ENCODE peak calls at places on chromosomes 11 and 22, in five cellular contexts. P is H1, J is trophoblast cell, L is H9, U is neuronal stem cell. T is an unnamed sample.

GRCh38 chr11:26087095-26087935 is 244.6 kb upstream of the ANO3 start:
- DNase-seq in U (no peak), L (no peak), J (no peak), P (no peak), T (no peak)

GRCh38 chr11:103618532-103618931 is 417.9 kb upstream of the DDI1 start:
- DNase-seq in L (no peak), U (no peak), J (no peak), P (no peak), T (peak; percentile 47)

GRCh38 chr11:66546368-66546965 is at the start of gene ACTN3:
- DNase-seq in L (peak; percentile 88), P (peak; percentile 59), J (peak; percentile 4), U (peak; percentile 66), T (no peak)

GRCh38 chr11:134481135-134481534 is 69.1 kb upstream of the B3GAT1 start:
- DNase-seq in P (no peak), J (no peak), L (peak; percentile 15), U (no peak), T (no peak)

GRCh38 chr22:36439481-36440271 is 41.8 kb downstream of the TXN2 start:
- DNase-seq in L (no peak), U (no peak), J (peak; percentile 92), P (no peak), T (peak; percentile 98)

GRCh38 chr22:19516378-19517170 is 7.6 kb downstream of the CLDN5 start:
- DNase-seq in J (no peak), P (no peak), L (no peak), U (no peak), T (no peak)

GRCh38 chr11:4019891-4020290 is 74.7 kb upstream of the RRM1 start:
- DNase-seq in P (no peak), J (peak; percentile 72), U (no peak), L (no peak), T (peak; percentile 53)

GRCh38 chr11:28860898-28861297 is 752.7 kb downstream of the METTL15 start:
- DNase-seq in P (no peak), J (no peak), L (no peak), U (no peak), T (peak; percentile 74)

GRCh38 chr11:72298931-72299330 is 55.0 kb upstream of the PHOX2A start:
- DNase-seq in U (no peak), P (no peak), L (no peak), J (no peak), T (no peak)

GRCh38 chr11:61966673-61967176 is 709 bp downstream of the FTH1 start:
- DNase-seq in P (no peak), U (no peak), J (peak; percentile 27), L (no peak), T (peak; percentile 58)

GRCh38 chr11:36088234-36088975 is 144.5 kb downstream of the LDLRAD3 start:
- DNase-seq in L (no peak), U (no peak), J (no peak), P (no peak), T (peak; percentile 37)

GRCh38 chr11:64376071-64376470 is 17.1 kb downstream of the RPS6KA4 start:
- DNase-seq in U (no peak), J (peak; percentile 84), L (no peak), P (no peak), T (no peak)

GRCh38 chr11:3146612-3147256 is 18.4 kb downstream of the OSBPL5 start:
- DNase-seq in J (no peak), L (no peak), P (no peak), U (no peak), T (peak; percentile 88)

GRCh38 chr11:45336136-45336535 is 50.0 kb upstream of the SYT13 start:
- DNase-seq in P (no peak), L (no peak), J (no peak), U (no peak), T (no peak)

GRCh38 chr11:5421811-5422210 is at the start of gene OR51Q1:
- DNase-seq in J (no peak), L (no peak), U (no peak), P (no peak), T (no peak)

GRCh38 chr11:8250446-8250845 is 13.2 kb downstream of the LMO1 start:
- DNase-seq in J (no peak), L (peak; percentile 19), P (no peak), U (no peak), T (no peak)

GRCh38 chr11:119373059-119373875 is 8.2 kb downstream of the USP2 start:
- DNase-seq in J (no peak), U (no peak), P (no peak), L (no peak), T (no peak)

GRCh38 chr11:44622721-44623258 is 57.3 kb downstream of the CD82 start:
- DNase-seq in P (no peak), J (no peak), U (no peak), L (peak; percentile 14), T (no peak)

GRCh38 chr11:107591098-107591445 is at the start of gene ELMOD1:
- DNase-seq in P (no peak), J (peak; percentile 39), U (peak; percentile 61), L (peak; percentile 63), T (peak; percentile 62)

GRCh38 chr22:31530816-31531180 is 34.5 kb downstream of the SFI1 start:
- DNase-seq in J (no peak), U (no peak), L (no peak), P (no peak), T (peak; percentile 23)

GRCh38 chr11:116601734-116602636 is 170.8 kb downstream of the BUD13 start:
- DNase-seq in J (no peak), L (peak; percentile 24), P (no peak), U (no peak), T (peak; percentile 0)

GRCh38 chr11:98090861-98091575 is 929.7 kb upstream of the CNTN5 start:
- DNase-seq in J (no peak), P (no peak), L (no peak), U (no peak), T (peak; percentile 3)

GRCh38 chr11:118052581-118053206 is 24.2 kb upstream of the TMPRSS4 start:
- DNase-seq in U (no peak), L (no peak), J (no peak), P (no peak), T (no peak)

GRCh38 chr11:131422491-131422890 is 52.1 kb downstream of the NTM start:
- DNase-seq in J (peak; percentile 69), L (no peak), P (no peak), U (no peak), T (no peak)

GRCh38 chr11:2759228-2760195 is 59.7 kb upstream of the KCNQ1OT1 start:
- DNase-seq in U (no peak), J (no peak), P (no peak), L (no peak), T (no peak)

GRCh38 chr11:71309611-71310010 is 57.2 kb upstream of the SHANK2 start:
- DNase-seq in P (no peak), U (no peak), L (peak; percentile 12), J (no peak), T (no peak)

GRCh38 chr11:833114-833791 is 501 bp downstream of the CD151 start:
- DNase-seq in J (no peak), L (no peak), P (no peak), U (no peak), T (peak; percentile 65)

GRCh38 chr11:69925366-69926196 is 106.4 kb upstream of the FGF3 start:
- DNase-seq in J (no peak), P (no peak), U (no peak), L (no peak), T (peak; percentile 65)

GRCh38 chr11:134014502-134014901 is 54.4 kb upstream of the JAM3 start:
- DNase-seq in J (no peak), U (no peak), L (peak; percentile 68), P (no peak), T (peak; percentile 22)

GRCh38 chr11:35838071-35838470 is 105.8 kb upstream of the LDLRAD3 start:
- DNase-seq in U (no peak), L (no peak), J (peak; percentile 15), P (no peak), T (no peak)

GRCh38 chr11:29272019-29272654 is 744.7 kb downstream of the KCNA4 start:
- DNase-seq in L (no peak), P (no peak), J (no peak), U (no peak), T (peak; percentile 58)

GRCh38 chr22:49925525-49926128 is 7.2 kb downstream of the CRELD2 start:
- DNase-seq in U (no peak), J (no peak), L (no peak), P (no peak), T (no peak)

GRCh38 chr11:2752204-2752772 is 52.5 kb upstream of the KCNQ1OT1 start:
- DNase-seq in L (no peak), J (peak; percentile 99), U (no peak), P (no peak), T (peak; percentile 18)

DNA sequence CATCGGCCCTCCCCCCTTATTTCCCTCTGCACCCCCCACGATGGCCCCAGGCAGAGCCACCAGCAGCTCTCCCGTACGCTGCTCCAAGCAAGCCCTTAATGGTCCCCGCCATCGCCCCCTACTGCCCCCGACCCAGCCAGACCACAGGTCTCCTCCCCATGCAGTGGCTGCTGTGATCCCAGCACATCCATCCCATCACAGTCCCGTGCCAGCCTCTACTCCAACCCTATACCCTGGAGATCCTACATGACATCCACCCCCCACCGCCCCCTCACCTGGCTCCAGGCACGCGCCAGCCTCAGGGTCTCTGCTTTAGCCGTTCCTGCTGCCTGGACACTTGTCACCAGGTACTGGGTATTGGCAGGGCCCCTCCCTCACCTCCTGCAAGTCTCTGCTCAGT is 85.8 kb upstream of the RTL6 start:
- DNase-seq in P (no peak), J (no peak), U (no peak), L (peak; percentile 51), T (no peak)
- H2BK12ac ChIP-seq in P (no peak overlapping the region), J (no peak overlapping the region), U (no peak overlapping the region), L (no peak overlapping the region), T (no peak overlapping the region)

DNA sequence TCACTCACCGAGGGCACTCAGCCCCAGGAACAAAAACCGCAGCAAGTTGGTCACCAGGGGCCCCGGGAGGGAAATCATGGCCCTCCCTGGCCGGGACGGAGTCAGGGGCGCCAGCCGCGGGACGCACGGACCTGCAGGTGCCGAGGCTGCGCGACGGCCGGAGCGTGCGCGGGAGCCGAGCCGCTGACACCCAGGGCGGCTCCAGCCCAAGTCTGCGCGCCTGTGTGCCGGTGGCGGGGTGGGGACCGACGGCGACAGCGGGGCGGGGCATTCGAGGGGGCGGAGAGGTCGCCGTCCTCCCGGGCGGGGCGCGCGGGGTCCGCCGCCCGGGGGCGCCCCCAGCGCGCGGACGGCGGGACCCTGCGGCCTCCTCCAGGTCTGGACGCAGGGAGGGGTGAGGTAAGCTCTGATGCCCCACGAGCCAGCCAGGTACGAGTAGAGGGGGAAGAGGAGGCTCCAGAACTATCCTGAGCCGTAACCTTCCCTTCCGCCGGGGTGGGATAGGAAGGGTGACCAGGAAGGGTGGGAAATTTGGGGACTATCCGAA is at the start of gene ESAM:
- DNase-seq in J (peak; percentile 45), L (peak; percentile 53), P (no peak), U (no peak), T (no peak)
- H2AK5ac ChIP-seq in J (peak within 1 kb of the TSS; percentile 39), L (no peak within 1 kb of the TSS), P (no peak within 1 kb of the TSS), U (peak within 1 kb of the TSS; percentile 80), T (no peak within 1 kb of the TSS)

GRCh38 chr11:25066706-25067105 is 569.9 kb downstream of the LUZP2 start:
- DNase-seq in U (no peak), L (no peak), P (no peak), J (no peak), T (no peak)
- H2BK12ac ChIP-seq in U (no peak overlapping the region), L (no peak overlapping the region), P (no peak overlapping the region), J (no peak overlapping the region), T (no peak overlapping the region)

DNA sequence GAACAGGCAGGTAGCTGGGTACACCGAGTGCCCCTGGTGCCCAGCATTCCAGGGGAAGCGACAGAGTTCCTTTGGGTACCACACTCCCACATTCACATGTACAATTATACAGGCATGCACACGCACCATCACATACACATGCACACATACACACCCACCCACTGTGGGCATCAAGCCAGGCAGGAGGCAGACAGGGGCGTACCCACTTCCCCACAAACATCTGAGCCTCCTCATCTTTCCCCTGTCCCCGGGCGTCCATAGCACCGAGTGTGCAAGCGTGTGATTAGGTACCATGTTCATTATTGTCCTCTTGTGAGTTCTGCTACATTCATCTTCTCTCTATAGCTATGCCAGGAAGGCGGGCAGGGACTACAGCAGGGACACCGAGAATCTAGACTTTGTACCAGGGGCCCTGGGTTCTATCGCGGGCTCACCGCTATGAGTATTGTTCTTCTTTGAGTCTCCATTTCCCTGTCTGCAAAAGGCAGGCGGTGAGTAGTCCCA is 2.1 kb upstream of the CARD10 start:
- DNase-seq in J (no peak), L (no peak), U (no peak), P (no peak), T (no peak)
- H2AK5ac ChIP-seq in J (no peak overlapping the region), L (no peak overlapping the region), U (no peak overlapping the region), P (peak overlapping the region; percentile 40), T (no peak overlapping the region)